ENCODE peak calls at places on chromosome 20, in nine cellular contexts. One of them, this sample, is unnamed.

GRCh38 chr20:208937-209566 is 18.0 kb upstream of the DEFB129 start:
- DNase-seq in T-cell: no peak
- DNase-seq in MV-4-11: peak; percentile 56
- DNase-seq in midbrain: peak; percentile 27
- DNase-seq in NCI-H1436: peak; percentile 35
- DNase-seq in ELR: peak; percentile 73
- DNase-seq in stimulated activated CD8-positive, alpha-beta memory T cell treated with anti-CD3 and anti-CD28 coated beads, Interleukin-12 subunit alpha, Interleukin-12 subunit beta, amount 100 ng/mL, for 4 hours: no peak
- DNase-seq in stimulated activated CD4-positive, alpha-beta T cell treated with anti-CD3 and anti-CD28 coated beads, Interleukin-4, amount 100 ng/mL, for 24 hours: peak; percentile 19
- DNase-seq in B cell: peak; percentile 51
- DNase-seq in this sample: peak; percentile 94

GRCh38 chr20:50646483-50646996 is 44.8 kb downstream of the RIPOR3 start:
- DNase-seq in ELR: peak; percentile 32
- DNase-seq in stimulated activated CD4-positive, alpha-beta T cell treated with anti-CD3 and anti-CD28 coated beads, Interleukin-4, amount 100 ng/mL, for 24 hours: no peak
- DNase-seq in T-cell: no peak
- DNase-seq in MV-4-11: no peak
- DNase-seq in NCI-H1436: no peak
- DNase-seq in B cell: no peak
- DNase-seq in midbrain: no peak
- DNase-seq in stimulated activated CD8-positive, alpha-beta memory T cell treated with anti-CD3 and anti-CD28 coated beads, Interleukin-12 subunit alpha, Interleukin-12 subunit beta, amount 100 ng/mL, for 4 hours: no peak
- DNase-seq in this sample: no peak

GRCh38 chr20:9532069-9532809 is 17.8 kb downstream of the LAMP5 start:
- DNase-seq in B cell: no peak
- DNase-seq in ELR: peak; percentile 6
- DNase-seq in T-cell: no peak
- DNase-seq in midbrain: no peak
- DNase-seq in stimulated activated CD4-positive, alpha-beta T cell treated with anti-CD3 and anti-CD28 coated beads, Interleukin-4, amount 100 ng/mL, for 24 hours: no peak
- DNase-seq in MV-4-11: no peak
- DNase-seq in NCI-H1436: no peak
- DNase-seq in stimulated activated CD8-positive, alpha-beta memory T cell treated with anti-CD3 and anti-CD28 coated beads, Interleukin-12 subunit alpha, Interleukin-12 subunit beta, amount 100 ng/mL, for 4 hours: no peak
- DNase-seq in this sample: no peak

GRCh38 chr20:56442381-56443365 is 25.8 kb upstream of the RTF2 start:
- DNase-seq in T-cell: no peak
- DNase-seq in MV-4-11: peak; percentile 73
- DNase-seq in midbrain: no peak
- DNase-seq in stimulated activated CD8-positive, alpha-beta memory T cell treated with anti-CD3 and anti-CD28 coated beads, Interleukin-12 subunit alpha, Interleukin-12 subunit beta, amount 100 ng/mL, for 4 hours: no peak
- DNase-seq in ELR: no peak
- DNase-seq in NCI-H1436: no peak
- DNase-seq in B cell: no peak
- DNase-seq in stimulated activated CD4-positive, alpha-beta T cell treated with anti-CD3 and anti-CD28 coated beads, Interleukin-4, amount 100 ng/mL, for 24 hours: no peak
- DNase-seq in this sample: no peak

GRCh38 chr20:62926229-62927127 is at the start of gene DIDO1:
- DNase-seq in T-cell: peak; percentile 90
- DNase-seq in B cell: peak; percentile 97
- DNase-seq in stimulated activated CD8-positive, alpha-beta memory T cell treated with anti-CD3 and anti-CD28 coated beads, Interleukin-12 subunit alpha, Interleukin-12 subunit beta, amount 100 ng/mL, for 4 hours: peak; percentile 85
- DNase-seq in ELR: peak; percentile 91
- DNase-seq in NCI-H1436: peak; percentile 84
- DNase-seq in midbrain: peak; percentile 92
- DNase-seq in MV-4-11: peak; percentile 76
- DNase-seq in stimulated activated CD4-positive, alpha-beta T cell treated with anti-CD3 and anti-CD28 coated beads, Interleukin-4, amount 100 ng/mL, for 24 hours: peak; percentile 91
- DNase-seq in this sample: peak; percentile 68

GRCh38 chr20:31712564-31713311 is 9.9 kb downstream of the BCL2L1 start:
- DNase-seq in MV-4-11: no peak
- DNase-seq in ELR: peak; percentile 91
- DNase-seq in stimulated activated CD8-positive, alpha-beta memory T cell treated with anti-CD3 and anti-CD28 coated beads, Interleukin-12 subunit alpha, Interleukin-12 subunit beta, amount 100 ng/mL, for 4 hours: no peak
- DNase-seq in T-cell: no peak
- DNase-seq in stimulated activated CD4-positive, alpha-beta T cell treated with anti-CD3 and anti-CD28 coated beads, Interleukin-4, amount 100 ng/mL, for 24 hours: no peak
- DNase-seq in midbrain: peak; percentile 88
- DNase-seq in NCI-H1436: no peak
- DNase-seq in B cell: no peak
- DNase-seq in this sample: peak; percentile 84

GRCh38 chr20:25859649-25860530 is 163.2 kb upstream of the ZNF337 start:
- DNase-seq in stimulated activated CD8-positive, alpha-beta memory T cell treated with anti-CD3 and anti-CD28 coated beads, Interleukin-12 subunit alpha, Interleukin-12 subunit beta, amount 100 ng/mL, for 4 hours: no peak
- DNase-seq in T-cell: peak; percentile 66
- DNase-seq in B cell: peak; percentile 57
- DNase-seq in NCI-H1436: peak; percentile 50
- DNase-seq in ELR: peak; percentile 71
- DNase-seq in stimulated activated CD4-positive, alpha-beta T cell treated with anti-CD3 and anti-CD28 coated beads, Interleukin-4, amount 100 ng/mL, for 24 hours: peak; percentile 76
- DNase-seq in midbrain: peak; percentile 90
- DNase-seq in MV-4-11: no peak
- DNase-seq in this sample: peak; percentile 53

GRCh38 chr20:38034961-38035360 is 1.4 kb downstream of the RPRD1B start:
- DNase-seq in T-cell: no peak
- DNase-seq in B cell: no peak
- DNase-seq in ELR: peak; percentile 63
- DNase-seq in midbrain: no peak
- DNase-seq in NCI-H1436: no peak
- DNase-seq in MV-4-11: no peak
- DNase-seq in stimulated activated CD4-positive, alpha-beta T cell treated with anti-CD3 and anti-CD28 coated beads, Interleukin-4, amount 100 ng/mL, for 24 hours: no peak
- DNase-seq in stimulated activated CD8-positive, alpha-beta memory T cell treated with anti-CD3 and anti-CD28 coated beads, Interleukin-12 subunit alpha, Interleukin-12 subunit beta, amount 100 ng/mL, for 4 hours: no peak
- DNase-seq in this sample: no peak

GRCh38 chr20:47265984-47266383 is 90.5 kb downstream of the ZMYND8 start:
- DNase-seq in stimulated activated CD8-positive, alpha-beta memory T cell treated with anti-CD3 and anti-CD28 coated beads, Interleukin-12 subunit alpha, Interleukin-12 subunit beta, amount 100 ng/mL, for 4 hours: no peak
- DNase-seq in MV-4-11: no peak
- DNase-seq in stimulated activated CD4-positive, alpha-beta T cell treated with anti-CD3 and anti-CD28 coated beads, Interleukin-4, amount 100 ng/mL, for 24 hours: no peak
- DNase-seq in T-cell: no peak
- DNase-seq in ELR: no peak
- DNase-seq in B cell: no peak
- DNase-seq in NCI-H1436: no peak
- DNase-seq in midbrain: no peak
- DNase-seq in this sample: no peak

GRCh38 chr20:957544-957943 is 41.4 kb upstream of the ANGPT4 start:
- DNase-seq in T-cell: no peak
- DNase-seq in midbrain: no peak
- DNase-seq in ELR: peak; percentile 19
- DNase-seq in NCI-H1436: no peak
- DNase-seq in MV-4-11: no peak
- DNase-seq in B cell: no peak
- DNase-seq in stimulated activated CD4-positive, alpha-beta T cell treated with anti-CD3 and anti-CD28 coated beads, Interleukin-4, amount 100 ng/mL, for 24 hours: no peak
- DNase-seq in stimulated activated CD8-positive, alpha-beta memory T cell treated with anti-CD3 and anti-CD28 coated beads, Interleukin-12 subunit alpha, Interleukin-12 subunit beta, amount 100 ng/mL, for 4 hours: no peak
- DNase-seq in this sample: no peak

GRCh38 chr20:47664068-47664437 is 121.2 kb downstream of the SULF2 start:
- DNase-seq in NCI-H1436: no peak
- DNase-seq in midbrain: no peak
- DNase-seq in B cell: no peak
- DNase-seq in ELR: no peak
- DNase-seq in T-cell: no peak
- DNase-seq in stimulated activated CD4-positive, alpha-beta T cell treated with anti-CD3 and anti-CD28 coated beads, Interleukin-4, amount 100 ng/mL, for 24 hours: no peak
- DNase-seq in MV-4-11: no peak
- DNase-seq in stimulated activated CD8-positive, alpha-beta memory T cell treated with anti-CD3 and anti-CD28 coated beads, Interleukin-12 subunit alpha, Interleukin-12 subunit beta, amount 100 ng/mL, for 4 hours: no peak
- DNase-seq in this sample: no peak

GRCh38 chr20:51512645-51513044 is 29.9 kb downstream of the NFATC2 start:
- DNase-seq in stimulated activated CD8-positive, alpha-beta memory T cell treated with anti-CD3 and anti-CD28 coated beads, Interleukin-12 subunit alpha, Interleukin-12 subunit beta, amount 100 ng/mL, for 4 hours: no peak
- DNase-seq in stimulated activated CD4-positive, alpha-beta T cell treated with anti-CD3 and anti-CD28 coated beads, Interleukin-4, amount 100 ng/mL, for 24 hours: peak; percentile 40
- DNase-seq in ELR: no peak
- DNase-seq in MV-4-11: no peak
- DNase-seq in B cell: no peak
- DNase-seq in NCI-H1436: no peak
- DNase-seq in midbrain: no peak
- DNase-seq in T-cell: no peak
- DNase-seq in this sample: no peak

This sample was measured in foreskin melanocyte.